ENCODE peak calls at places on chromosomes 12 and 14, in four cellular contexts. Z, K, A and Y are unnamed samples.

GRCh38 chr12:108423486-108423885 is 84.4 kb upstream of the CMKLR1 start:
- DNase-seq in Z (no peak), K (no peak), A (no peak), Y (no peak)

GRCh38 chr14:91509878-91510170 is 286 bp downstream of the PPP4R3A start:
- DNase-seq in Z (no peak), K (peak), A (no peak), Y (no peak)

GRCh38 chr14:68688872-68689371 is 103.9 kb downstream of the ZFP36L1 start:
- DNase-seq in Z (no peak), K (peak), A (no peak), Y (no peak)

GRCh38 chr12:42759622-42760273 is 170.2 kb upstream of the PRICKLE1 start:
- DNase-seq in Z (peak), K (no peak), A (no peak), Y (no peak)

GRCh38 chr12:71684081-71684480 is 1.8 kb upstream of the TMEM19 start:
- DNase-seq in Z (no peak), K (no peak), A (no peak), Y (no peak)

GRCh38 chr14:51967521-51967920 is 21.8 kb upstream of the RTRAF start:
- DNase-seq in Z (no peak), K (no peak), A (no peak), Y (no peak)

GRCh38 chr12:57611116-57611809 is at the start of gene ARHGEF25:
- DNase-seq in Z (no peak), K (peak), A (peak), Y (no peak)

GRCh38 chr14:52553002-52553670 is 500 bp downstream of the GPR137C start:
- DNase-seq in Z (peak), K (peak), A (peak), Y (peak)

GRCh38 chr12:45619736-45620135 is 109.8 kb upstream of the ARID2 start:
- DNase-seq in Z (no peak), K (no peak), A (no peak), Y (no peak)

GRCh38 chr12:27970391-27970980 is 2.0 kb downstream of the PTHLH start:
- DNase-seq in Z (peak), K (peak), A (peak), Y (no peak)

GRCh38 chr12:8644345-8645248 is 18.0 kb downstream of the MFAP5 start:
- DNase-seq in Z (peak), K (no peak), A (no peak), Y (no peak)

GRCh38 chr12:82687020-82687951 is 580 bp downstream of the TMTC2 start:
- DNase-seq in Z (peak), K (peak), A (peak), Y (peak)
- TF ChIP-seq CTCF in Z (no peak), K (no peak), A (peak), Y (no peak)

GRCh38 chr14:64475585-64476273 is 10.4 kb downstream of the AKAP5 start:
- DNase-seq in Z (no peak), K (peak), A (no peak), Y (no peak)
- TF ChIP-seq CTCF in Z (no peak), K (no peak), A (no peak), Y (no peak)

DNA sequence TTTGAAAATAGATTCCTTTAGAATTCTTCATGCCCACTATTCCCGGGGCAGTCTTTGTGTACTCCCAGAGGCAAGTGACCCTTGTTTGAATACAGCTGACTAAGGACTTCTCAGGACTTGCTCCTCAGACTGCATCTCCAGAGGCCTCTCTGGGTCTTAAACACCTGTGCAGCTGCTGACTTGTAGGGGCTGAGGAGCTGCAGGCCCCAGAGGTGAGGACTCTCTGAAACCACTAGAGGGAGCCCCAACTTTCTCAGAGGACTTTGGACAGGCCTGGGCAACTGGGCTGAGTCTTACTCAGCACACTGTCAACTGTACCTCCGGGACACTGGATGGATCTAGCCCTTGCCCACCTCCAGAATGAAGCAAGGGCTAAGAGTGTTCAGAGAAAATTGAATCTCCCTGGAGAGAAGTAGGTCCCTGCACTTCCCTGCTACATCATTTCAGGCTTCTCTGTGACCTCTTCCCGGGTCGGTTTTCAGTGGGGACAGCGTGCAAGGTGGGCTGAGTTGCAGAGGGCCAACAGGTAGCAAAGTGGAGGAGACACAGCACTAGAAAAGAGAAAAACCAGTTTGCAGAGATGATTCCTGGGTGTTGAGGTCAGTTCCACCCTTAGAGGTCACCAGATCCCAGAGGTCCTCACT is 164.6 kb downstream of the TMEM117 start:
- DNase-seq in Z (peak), K (peak), A (no peak), Y (no peak)
- TF ChIP-seq CTCF in Z (peak), K (peak), A (peak), Y (no peak)

DNA sequence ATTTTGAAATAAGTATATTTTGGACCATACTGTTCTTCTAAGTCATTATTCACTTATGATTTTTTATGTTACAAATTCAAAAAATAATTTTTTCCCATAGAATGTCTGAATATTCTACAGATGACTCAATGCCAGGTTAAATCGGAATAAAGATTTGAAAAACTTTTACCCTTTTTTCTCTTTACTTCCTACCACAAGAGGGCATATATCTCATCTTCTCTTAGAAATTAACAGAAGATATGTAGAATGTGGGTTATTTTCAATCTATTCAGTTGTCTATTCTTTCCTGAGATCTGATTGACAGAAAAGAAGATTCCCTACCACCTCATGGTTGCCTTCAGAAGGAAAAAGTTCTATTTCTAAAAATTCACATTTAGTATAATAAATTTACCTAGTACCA is 53.0 kb upstream of the KITLG start:
- DNase-seq in Z (no peak), K (no peak), A (no peak), Y (no peak)
- TF ChIP-seq CTCF in Z (no peak), K (peak), A (peak), Y (no peak)